ENCODE peak calls at places on chromosomes 7 and 10, in eight cellular contexts. One of them, this sample, is unnamed.

GRCh38 chr10:33155720-33156638 is 178.5 kb downstream of the NRP1 start:
- DNase-seq in NCI-H460: peak
- DNase-seq in iPS DF 19.7: peak
- DNase-seq in NAMALWA: peak
- DNase-seq in midbrain: no peak
- DNase-seq in neural progenitor cell: peak
- DNase-seq in adipocyte: peak
- DNase-seq in EL: peak
- DNase-seq in this sample: peak

GRCh38 chr10:7965457-7965856 is 89.0 kb upstream of the GATA3 start:
- DNase-seq in NCI-H460: no peak
- DNase-seq in iPS DF 19.7: no peak
- DNase-seq in NAMALWA: no peak
- DNase-seq in midbrain: no peak
- DNase-seq in neural progenitor cell: no peak
- DNase-seq in adipocyte: no peak
- DNase-seq in EL: no peak
- DNase-seq in this sample: no peak

GRCh38 chr10:42767906-42768305 is 14.7 kb upstream of the BMS1 start:
- DNase-seq in NCI-H460: no peak
- DNase-seq in iPS DF 19.7: no peak
- DNase-seq in NAMALWA: no peak
- DNase-seq in midbrain: no peak
- DNase-seq in neural progenitor cell: no peak
- DNase-seq in adipocyte: no peak
- DNase-seq in EL: no peak
- DNase-seq in this sample: no peak

GRCh38 chr7:84216477-84216876 is 21.9 kb upstream of the SEMA3A start:
- DNase-seq in NCI-H460: no peak
- DNase-seq in iPS DF 19.7: no peak
- DNase-seq in NAMALWA: no peak
- DNase-seq in midbrain: no peak
- DNase-seq in neural progenitor cell: no peak
- DNase-seq in adipocyte: no peak
- DNase-seq in EL: peak
- DNase-seq in this sample: no peak

GRCh38 chr10:88091490-88092061 is 228.2 kb downstream of the PTEN start:
- DNase-seq in NCI-H460: no peak
- DNase-seq in iPS DF 19.7: no peak
- DNase-seq in NAMALWA: no peak
- DNase-seq in midbrain: no peak
- DNase-seq in neural progenitor cell: no peak
- DNase-seq in adipocyte: no peak
- DNase-seq in EL: no peak
- DNase-seq in this sample: peak

GRCh38 chr10:117373848-117374505 is 1.3 kb downstream of the PDZD8 start:
- DNase-seq in NCI-H460: peak
- DNase-seq in iPS DF 19.7: no peak
- DNase-seq in NAMALWA: peak
- DNase-seq in midbrain: peak
- DNase-seq in neural progenitor cell: peak
- DNase-seq in adipocyte: peak
- DNase-seq in EL: peak
- DNase-seq in this sample: no peak

GRCh38 chr7:47181609-47182264 is 400.2 kb downstream of the TNS3 start:
- DNase-seq in NCI-H460: no peak
- DNase-seq in iPS DF 19.7: no peak
- DNase-seq in NAMALWA: no peak
- DNase-seq in midbrain: peak
- DNase-seq in neural progenitor cell: no peak
- DNase-seq in adipocyte: no peak
- DNase-seq in EL: no peak
- DNase-seq in this sample: no peak

GRCh38 chr10:118210276-118210675 is 131.8 kb downstream of the FAM204A start:
- DNase-seq in NCI-H460: no peak
- DNase-seq in iPS DF 19.7: no peak
- DNase-seq in NAMALWA: no peak
- DNase-seq in midbrain: no peak
- DNase-seq in neural progenitor cell: no peak
- DNase-seq in adipocyte: no peak
- DNase-seq in EL: peak
- DNase-seq in this sample: no peak

GRCh38 chr7:2738110-2738509 is 50.1 kb downstream of the AMZ1 start:
- DNase-seq in NCI-H460: no peak
- DNase-seq in iPS DF 19.7: no peak
- DNase-seq in NAMALWA: no peak
- DNase-seq in midbrain: no peak
- DNase-seq in neural progenitor cell: no peak
- DNase-seq in adipocyte: no peak
- DNase-seq in EL: no peak
- DNase-seq in this sample: no peak

GRCh38 chr10:25080880-25081581 is 64.6 kb downstream of the THNSL1 start:
- DNase-seq in NCI-H460: peak
- DNase-seq in iPS DF 19.7: no peak
- DNase-seq in NAMALWA: peak
- DNase-seq in midbrain: peak
- DNase-seq in neural progenitor cell: peak
- DNase-seq in adipocyte: peak
- DNase-seq in EL: peak
- DNase-seq in this sample: peak

GRCh38 chr10:17353568-17353967 is 100.8 kb downstream of the ST8SIA6 start:
- DNase-seq in NCI-H460: no peak
- DNase-seq in iPS DF 19.7: no peak
- DNase-seq in NAMALWA: no peak
- DNase-seq in midbrain: no peak
- DNase-seq in neural progenitor cell: no peak
- DNase-seq in adipocyte: no peak
- DNase-seq in EL: peak
- DNase-seq in this sample: no peak

GRCh38 chr10:115092555-115093285 is 445 bp upstream of the ATRNL1 start:
- DNase-seq in NCI-H460: no peak
- DNase-seq in iPS DF 19.7: no peak
- DNase-seq in NAMALWA: peak
- DNase-seq in midbrain: no peak
- DNase-seq in neural progenitor cell: peak
- DNase-seq in adipocyte: peak
- DNase-seq in EL: peak
- DNase-seq in this sample: no peak

GRCh38 chr7:45469103-45469502 is 105.1 kb upstream of the ADCY1 start:
- DNase-seq in NCI-H460: no peak
- DNase-seq in iPS DF 19.7: no peak
- DNase-seq in NAMALWA: no peak
- DNase-seq in midbrain: no peak
- DNase-seq in neural progenitor cell: no peak
- DNase-seq in adipocyte: no peak
- DNase-seq in EL: no peak
- DNase-seq in this sample: no peak